ENCODE peak calls at places on chromosomes 1 and 21, in ten cellular contexts. X is NCI-H1092; A is lung microvascular endothelial cell; H is OCI-LY7; R is activated gamma-delta T cell treated with Interleukin-2 at 50 U/mL for 16 hours; U is BE2C; M is activated CD4-positive, alpha-beta T cell treated with anti-CD3 and anti-CD28 coated beads, Interleukin-2, amount 10 ng/mL, durations not matched to agents 7 days and 5 days; J is stimulated activated CD8-positive, alpha-beta memory T cell treated with anti-CD3 and anti-CD28 coated beads, Interleukin-2, amount 100 ng/mL, for 48 hours; D is SW480; C is NCI-H748 treated with DMSO at 0.1 percent for 48 hours. S is an unnamed sample.
A peak's percentile ranks its signal among the peaks of the same experiment; 100 is the strongest.

GRCh38 chr1:35062518-35063196 is 16.5 kb upstream of the ZMYM1 start:
- DNase-seq in X (no peak), A (no peak), H (peak; percentile 4), R (no peak), U (peak; percentile 44), M (no peak), J (no peak), D (no peak), C (no peak), S (peak; percentile 98)

GRCh38 chr1:220827445-220828210 is 40.9 kb downstream of the MTARC1 start:
- DNase-seq in X (no peak), A (no peak), H (no peak), R (no peak), U (no peak), M (no peak), J (no peak), D (no peak), C (no peak), S (no peak)

GRCh38 chr1:246782120-246782900 is 58.1 kb downstream of the SCCPDH start:
- DNase-seq in X (peak; percentile 85), A (peak; percentile 59), H (no peak), R (no peak), U (peak; percentile 54), M (peak; percentile 14), J (no peak), D (no peak), C (no peak), S (peak; percentile 90)

GRCh38 chr1:204623365-204623893 is 62.1 kb downstream of the LRRN2 start:
- DNase-seq in X (no peak), A (peak; percentile 12), H (no peak), R (no peak), U (peak; percentile 82), M (no peak), J (no peak), D (peak; percentile 72), C (no peak), S (peak; percentile 62)

GRCh38 chr1:72101840-72102632 is 180.3 kb downstream of the NEGR1 start:
- DNase-seq in X (no peak), A (no peak), H (no peak), R (no peak), U (no peak), M (no peak), J (no peak), D (no peak), C (no peak), S (no peak)

GRCh38 chr1:14363707-14364413 is 234.6 kb upstream of the KAZN start:
- DNase-seq in X (no peak), A (no peak), H (peak; percentile 82), R (no peak), U (no peak), M (no peak), J (no peak), D (no peak), C (no peak), S (peak; percentile 27)

GRCh38 chr1:206460846-206461426 is 9.3 kb upstream of the IKBKE start:
- DNase-seq in X (no peak), A (peak; percentile 36), H (no peak), R (no peak), U (no peak), M (no peak), J (no peak), D (no peak), C (no peak), S (no peak)

GRCh38 chr21:33071878-33072306 is 2.0 kb downstream of the OLIG1 start:
- DNase-seq in X (no peak), A (no peak), H (no peak), R (no peak), U (no peak), M (peak; percentile 8), J (no peak), D (no peak), C (peak; percentile 18), S (peak; percentile 37)

GRCh38 chr21:42251654-42252053 is 32.7 kb downstream of the ABCG1 start:
- DNase-seq in X (no peak), A (no peak), H (no peak), R (no peak), U (no peak), M (no peak), J (no peak), D (no peak), C (no peak), S (no peak)

GRCh38 chr1:180168786-180169640 is 14.3 kb downstream of the QSOX1 start:
- DNase-seq in X (peak; percentile 45), A (peak; percentile 56), H (peak; percentile 53), R (peak; percentile 21), U (peak; percentile 76), M (peak; percentile 20), J (peak; percentile 17), D (no peak), C (peak; percentile 44), S (peak; percentile 28)

GRCh38 chr1:199597152-199597551 is 430.4 kb upstream of the NR5A2 start:
- DNase-seq in X (no peak), A (no peak), H (no peak), R (no peak), U (no peak), M (no peak), J (no peak), D (no peak), C (no peak), S (no peak)

GRCh38 chr1:47181095-47181954 is 8.5 kb downstream of the PDZK1IP1 start:
- DNase-seq in X (no peak), A (no peak), H (no peak), R (no peak), U (peak; percentile 28), M (no peak), J (no peak), D (no peak), C (no peak), S (no peak)

GRCh38 chr1:206693592-206693991 is 8.9 kb downstream of the MAPKAPK2 start:
- DNase-seq in X (no peak), A (peak; percentile 58), H (no peak), R (no peak), U (no peak), M (no peak), J (no peak), D (no peak), C (no peak), S (peak; percentile 88)

GRCh38 chr1:112488141-112488540 is 20.6 kb upstream of the WNT2B start:
- DNase-seq in X (no peak), A (no peak), H (no peak), R (no peak), U (no peak), M (no peak), J (no peak), D (no peak), C (no peak), S (no peak)

GRCh38 chr1:220239945-220240344 is 32.3 kb downstream of the RAB3GAP2 start:
- DNase-seq in X (no peak), A (no peak), H (no peak), R (no peak), U (no peak), M (no peak), J (no peak), D (no peak), C (no peak), S (no peak)

GRCh38 chr1:78854556-78854955 is 152.0 kb downstream of the ADGRL4 start:
- DNase-seq in X (no peak), A (no peak), H (no peak), R (no peak), U (no peak), M (no peak), J (no peak), D (no peak), C (no peak), S (no peak)

GRCh38 chr1:218346391-218347204 is 1.5 kb downstream of the TGFB2 start:
- DNase-seq in X (no peak), A (peak; percentile 57), H (no peak), R (no peak), U (no peak), M (no peak), J (no peak), D (no peak), C (peak; percentile 10), S (peak; percentile 63)

GRCh38 chr1:192747942-192748341 is 60.9 kb upstream of the RGS2 start:
- DNase-seq in X (no peak), A (no peak), H (no peak), R (no peak), U (no peak), M (no peak), J (no peak), D (peak; percentile 3), C (no peak), S (peak; percentile 58)

GRCh38 chr1:28480308-28480707 is 25.5 kb upstream of the RCC1 start:
- DNase-seq in X (no peak), A (no peak), H (no peak), R (no peak), U (no peak), M (no peak), J (no peak), D (no peak), C (no peak), S (no peak)

GRCh38 chr1:221994274-221994698 is 252.4 kb upstream of the DUSP10 start:
- DNase-seq in X (no peak), A (no peak), H (no peak), R (no peak), U (no peak), M (no peak), J (peak; percentile 5), D (no peak), C (no peak), S (peak; percentile 66)

GRCh38 chr1:77287535-77287934 is 5.7 kb downstream of the AK5 start:
- DNase-seq in X (no peak), A (no peak), H (no peak), R (no peak), U (no peak), M (no peak), J (no peak), D (no peak), C (no peak), S (no peak)

S was measured in M059J.